ENCODE peak calls at places on chromosome 12, in eight cellular contexts. One of them, this sample, is unnamed.

GRCh38 chr12:84502907-84503787 is 409.5 kb downstream of the SLC6A15 start:
- DNase-seq in keratinocyte: no peak
- DNase-seq in colonic mucosa: peak
- DNase-seq in mammary epithelial cell: peak
- DNase-seq in endodermal cell: peak
- DNase-seq in MM.1S: peak
- DNase-seq in IMR-90: peak
- DNase-seq in NT2/D1: peak
- DNase-seq in this sample: peak

GRCh38 chr12:116454950-116455447 is 104.2 kb upstream of the MAP1LC3B2 start:
- DNase-seq in IMR-90: peak
- DNase-seq in keratinocyte: peak
- DNase-seq in colonic mucosa: no peak
- DNase-seq in NT2/D1: no peak
- DNase-seq in mammary epithelial cell: peak
- DNase-seq in MM.1S: no peak
- DNase-seq in endodermal cell: peak
- DNase-seq in this sample: no peak

GRCh38 chr12:75913502-75914110 is 118.0 kb downstream of the PHLDA1 start:
- DNase-seq in MM.1S: no peak
- DNase-seq in endodermal cell: no peak
- DNase-seq in mammary epithelial cell: no peak
- DNase-seq in NT2/D1: no peak
- DNase-seq in IMR-90: no peak
- DNase-seq in keratinocyte: no peak
- DNase-seq in colonic mucosa: no peak
- DNase-seq in this sample: no peak

GRCh38 chr12:107605293-107605692 is 80.3 kb upstream of the PWP1 start:
- DNase-seq in NT2/D1: no peak
- DNase-seq in keratinocyte: no peak
- DNase-seq in endodermal cell: peak
- DNase-seq in colonic mucosa: no peak
- DNase-seq in MM.1S: no peak
- DNase-seq in IMR-90: no peak
- DNase-seq in mammary epithelial cell: no peak
- DNase-seq in this sample: no peak

GRCh38 chr12:64674367-64674922 is 64.2 kb downstream of the RASSF3 start:
- DNase-seq in colonic mucosa: no peak
- DNase-seq in keratinocyte: no peak
- DNase-seq in endodermal cell: no peak
- DNase-seq in MM.1S: no peak
- DNase-seq in mammary epithelial cell: no peak
- DNase-seq in IMR-90: no peak
- DNase-seq in NT2/D1: no peak
- DNase-seq in this sample: no peak

GRCh38 chr12:96120359-96121100 is 73.6 kb upstream of the ELK3 start:
- DNase-seq in IMR-90: no peak
- DNase-seq in endodermal cell: peak
- DNase-seq in NT2/D1: peak
- DNase-seq in mammary epithelial cell: no peak
- DNase-seq in colonic mucosa: peak
- DNase-seq in MM.1S: no peak
- DNase-seq in keratinocyte: no peak
- DNase-seq in this sample: peak

GRCh38 chr12:124388679-124389536 is 94.0 kb downstream of the RFLNA start:
- DNase-seq in colonic mucosa: peak
- DNase-seq in NT2/D1: peak
- DNase-seq in IMR-90: peak
- DNase-seq in endodermal cell: peak
- DNase-seq in keratinocyte: no peak
- DNase-seq in MM.1S: peak
- DNase-seq in mammary epithelial cell: peak
- DNase-seq in this sample: peak

GRCh38 chr12:6752181-6752930 is 585 bp downstream of the MLF2 start:
- DNase-seq in endodermal cell: peak
- DNase-seq in MM.1S: no peak
- DNase-seq in NT2/D1: peak
- DNase-seq in keratinocyte: no peak
- DNase-seq in colonic mucosa: peak
- DNase-seq in IMR-90: peak
- DNase-seq in mammary epithelial cell: peak
- DNase-seq in this sample: peak

GRCh38 chr12:22285871-22286270 is 48.6 kb downstream of the ST8SIA1 start:
- DNase-seq in mammary epithelial cell: no peak
- DNase-seq in IMR-90: no peak
- DNase-seq in keratinocyte: no peak
- DNase-seq in NT2/D1: no peak
- DNase-seq in colonic mucosa: no peak
- DNase-seq in endodermal cell: no peak
- DNase-seq in MM.1S: no peak
- DNase-seq in this sample: no peak

GRCh38 chr12:98758331-98758730 is 113.2 kb downstream of the APAF1 start:
- DNase-seq in colonic mucosa: no peak
- DNase-seq in NT2/D1: no peak
- DNase-seq in MM.1S: no peak
- DNase-seq in endodermal cell: no peak
- DNase-seq in keratinocyte: no peak
- DNase-seq in IMR-90: peak
- DNase-seq in mammary epithelial cell: no peak
- DNase-seq in this sample: no peak

GRCh38 chr12:88501976-88502938 is 78.0 kb downstream of the KITLG start:
- DNase-seq in keratinocyte: peak
- DNase-seq in IMR-90: peak
- DNase-seq in NT2/D1: no peak
- DNase-seq in mammary epithelial cell: peak
- DNase-seq in colonic mucosa: no peak
- DNase-seq in endodermal cell: no peak
- DNase-seq in MM.1S: no peak
- DNase-seq in this sample: no peak

GRCh38 chr12:88418856-88419497 is 161.3 kb downstream of the KITLG start:
- DNase-seq in IMR-90: peak
- DNase-seq in colonic mucosa: no peak
- DNase-seq in keratinocyte: no peak
- DNase-seq in MM.1S: no peak
- DNase-seq in mammary epithelial cell: no peak
- DNase-seq in endodermal cell: no peak
- DNase-seq in NT2/D1: no peak
- DNase-seq in this sample: no peak

GRCh38 chr12:89775336-89776005 is 66.8 kb upstream of the ATP2B1 start:
- DNase-seq in mammary epithelial cell: peak
- DNase-seq in MM.1S: no peak
- DNase-seq in colonic mucosa: no peak
- DNase-seq in keratinocyte: no peak
- DNase-seq in endodermal cell: no peak
- DNase-seq in NT2/D1: no peak
- DNase-seq in IMR-90: peak
- DNase-seq in this sample: no peak

GRCh38 chr12:30719060-30719459 is 23.4 kb upstream of the IPO8 start:
- DNase-seq in mammary epithelial cell: peak
- DNase-seq in IMR-90: peak
- DNase-seq in MM.1S: peak
- DNase-seq in keratinocyte: no peak
- DNase-seq in NT2/D1: peak
- DNase-seq in endodermal cell: no peak
- DNase-seq in colonic mucosa: no peak
- DNase-seq in this sample: no peak

GRCh38 chr12:67811437-67812361 is 163.2 kb downstream of the DYRK2 start:
- DNase-seq in IMR-90: peak
- DNase-seq in mammary epithelial cell: peak
- DNase-seq in MM.1S: no peak
- DNase-seq in colonic mucosa: no peak
- DNase-seq in keratinocyte: peak
- DNase-seq in NT2/D1: no peak
- DNase-seq in endodermal cell: no peak
- DNase-seq in this sample: no peak

GRCh38 chr12:96141216-96141944 is 52.8 kb upstream of the ELK3 start:
- DNase-seq in mammary epithelial cell: no peak
- DNase-seq in colonic mucosa: no peak
- DNase-seq in NT2/D1: no peak
- DNase-seq in IMR-90: peak
- DNase-seq in endodermal cell: no peak
- DNase-seq in keratinocyte: no peak
- DNase-seq in MM.1S: no peak
- DNase-seq in this sample: no peak

GRCh38 chr12:53572134-53572758 is 53.9 kb downstream of the ATF7 start:
- DNase-seq in keratinocyte: no peak
- DNase-seq in colonic mucosa: no peak
- DNase-seq in NT2/D1: no peak
- DNase-seq in endodermal cell: no peak
- DNase-seq in MM.1S: no peak
- DNase-seq in IMR-90: no peak
- DNase-seq in mammary epithelial cell: no peak
- DNase-seq in this sample: no peak

GRCh38 chr12:65004270-65004669 is 116.8 kb downstream of the WIF1 start:
- DNase-seq in MM.1S: no peak
- DNase-seq in keratinocyte: peak
- DNase-seq in NT2/D1: no peak
- DNase-seq in colonic mucosa: no peak
- DNase-seq in IMR-90: no peak
- DNase-seq in mammary epithelial cell: peak
- DNase-seq in endodermal cell: no peak
- DNase-seq in this sample: no peak

GRCh38 chr12:55979069-55979468 is 5.2 kb downstream of the RAB5B start:
- DNase-seq in endodermal cell: no peak
- DNase-seq in NT2/D1: no peak
- DNase-seq in colonic mucosa: no peak
- DNase-seq in keratinocyte: no peak
- DNase-seq in IMR-90: no peak
- DNase-seq in MM.1S: no peak
- DNase-seq in mammary epithelial cell: no peak
- DNase-seq in this sample: no peak

GRCh38 chr12:93880853-93881522 is 203.8 kb downstream of the CRADD start:
- DNase-seq in mammary epithelial cell: no peak
- DNase-seq in keratinocyte: no peak
- DNase-seq in IMR-90: no peak
- DNase-seq in endodermal cell: no peak
- DNase-seq in NT2/D1: no peak
- DNase-seq in colonic mucosa: peak
- DNase-seq in MM.1S: no peak
- DNase-seq in this sample: no peak

GRCh38 chr12:116456683-116457082 is 102.5 kb upstream of the MAP1LC3B2 start:
- DNase-seq in mammary epithelial cell: no peak
- DNase-seq in NT2/D1: no peak
- DNase-seq in endodermal cell: peak
- DNase-seq in MM.1S: no peak
- DNase-seq in colonic mucosa: peak
- DNase-seq in keratinocyte: no peak
- DNase-seq in IMR-90: no peak
- DNase-seq in this sample: no peak

GRCh38 chr12:94707892-94708291 is 57.5 kb upstream of the TMCC3 start:
- DNase-seq in mammary epithelial cell: no peak
- DNase-seq in MM.1S: no peak
- DNase-seq in colonic mucosa: peak
- DNase-seq in IMR-90: peak
- DNase-seq in endodermal cell: no peak
- DNase-seq in keratinocyte: no peak
- DNase-seq in NT2/D1: no peak
- DNase-seq in this sample: no peak

GRCh38 chr12:64931981-64932380 is 107.5 kb downstream of the TBC1D30 start:
- DNase-seq in mammary epithelial cell: no peak
- DNase-seq in IMR-90: no peak
- DNase-seq in NT2/D1: no peak
- DNase-seq in MM.1S: no peak
- DNase-seq in keratinocyte: no peak
- DNase-seq in colonic mucosa: no peak
- DNase-seq in endodermal cell: no peak
- DNase-seq in this sample: no peak

GRCh38 chr12:4483885-4484823 is 38.5 kb upstream of the FGF6 start:
- DNase-seq in keratinocyte: peak
- DNase-seq in mammary epithelial cell: peak
- DNase-seq in colonic mucosa: no peak
- DNase-seq in IMR-90: no peak
- DNase-seq in MM.1S: no peak
- DNase-seq in endodermal cell: no peak
- DNase-seq in NT2/D1: no peak
- DNase-seq in this sample: no peak

GRCh38 chr12:10031771-10032175 is 1.3 kb downstream of the CLEC9A start:
- DNase-seq in mammary epithelial cell: peak
- DNase-seq in NT2/D1: peak
- DNase-seq in colonic mucosa: no peak
- DNase-seq in endodermal cell: peak
- DNase-seq in MM.1S: no peak
- DNase-seq in IMR-90: peak
- DNase-seq in keratinocyte: peak
- DNase-seq in this sample: no peak

GRCh38 chr12:52235822-52236291 is 2.8 kb downstream of the KRT7 start:
- DNase-seq in MM.1S: no peak
- DNase-seq in mammary epithelial cell: peak
- DNase-seq in keratinocyte: no peak
- DNase-seq in IMR-90: no peak
- DNase-seq in endodermal cell: no peak
- DNase-seq in colonic mucosa: peak
- DNase-seq in NT2/D1: no peak
- DNase-seq in this sample: no peak
- H3K9ac ChIP-seq in MM.1S: no peak
- H3K9ac ChIP-seq in mammary epithelial cell: peak
- H3K9ac ChIP-seq in keratinocyte: no peak
- H3K9ac ChIP-seq in IMR-90: no peak
- H3K9ac ChIP-seq in endodermal cell: no peak
- H3K9ac ChIP-seq in colonic mucosa: peak
- H3K9ac ChIP-seq in NT2/D1: no peak
- H3K9ac ChIP-seq in this sample: no peak

DNA sequence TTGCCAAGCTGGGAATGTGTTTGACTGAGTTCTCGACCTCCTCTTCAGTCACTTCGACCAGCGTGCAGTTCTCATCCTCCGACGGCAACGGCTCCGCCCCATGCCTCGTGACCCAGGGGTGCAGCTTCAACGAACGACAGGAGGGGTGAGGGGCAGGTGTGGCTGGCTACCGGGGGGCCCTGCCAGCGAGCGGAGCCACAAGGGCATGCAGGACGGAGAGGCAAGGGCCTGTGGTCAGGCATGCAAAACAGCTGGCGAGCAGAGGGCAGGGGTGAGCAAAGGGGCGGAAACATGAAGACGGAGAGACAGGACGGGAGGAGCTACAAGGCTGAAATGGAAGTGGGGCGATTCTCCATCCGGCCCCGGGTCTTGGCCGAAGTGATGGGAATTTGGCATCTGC is 38.7 kb downstream of the P2RX4 start:
- DNase-seq in keratinocyte: no peak
- DNase-seq in mammary epithelial cell: no peak
- DNase-seq in IMR-90: no peak
- DNase-seq in colonic mucosa: no peak
- DNase-seq in MM.1S: peak
- DNase-seq in endodermal cell: no peak
- DNase-seq in NT2/D1: no peak
- DNase-seq in this sample: no peak
- H3K9ac ChIP-seq in keratinocyte: no peak
- H3K9ac ChIP-seq in mammary epithelial cell: no peak
- H3K9ac ChIP-seq in IMR-90: no peak
- H3K9ac ChIP-seq in colonic mucosa: no peak
- H3K9ac ChIP-seq in MM.1S: no peak
- H3K9ac ChIP-seq in endodermal cell: no peak
- H3K9ac ChIP-seq in NT2/D1: no peak
- H3K9ac ChIP-seq in this sample: no peak

GRCh38 chr12:120223458-120224303 is 22.8 kb upstream of the RPLP0 start:
- DNase-seq in mammary epithelial cell: peak
- DNase-seq in endodermal cell: no peak
- DNase-seq in keratinocyte: no peak
- DNase-seq in IMR-90: peak
- DNase-seq in MM.1S: no peak
- DNase-seq in colonic mucosa: no peak
- DNase-seq in NT2/D1: no peak
- DNase-seq in this sample: no peak
- H3K9ac ChIP-seq in mammary epithelial cell: no peak
- H3K9ac ChIP-seq in endodermal cell: no peak
- H3K9ac ChIP-seq in keratinocyte: peak
- H3K9ac ChIP-seq in IMR-90: no peak
- H3K9ac ChIP-seq in MM.1S: no peak
- H3K9ac ChIP-seq in colonic mucosa: peak
- H3K9ac ChIP-seq in NT2/D1: no peak
- H3K9ac ChIP-seq in this sample: no peak

GRCh38 chr12:32454075-32454474 is 54.7 kb downstream of the FGD4 start:
- DNase-seq in keratinocyte: peak
- DNase-seq in endodermal cell: peak
- DNase-seq in NT2/D1: peak
- DNase-seq in MM.1S: no peak
- DNase-seq in IMR-90: peak
- DNase-seq in mammary epithelial cell: peak
- DNase-seq in colonic mucosa: no peak
- DNase-seq in this sample: peak
- H3K9ac ChIP-seq in keratinocyte: peak
- H3K9ac ChIP-seq in endodermal cell: peak
- H3K9ac ChIP-seq in NT2/D1: no peak
- H3K9ac ChIP-seq in MM.1S: no peak
- H3K9ac ChIP-seq in IMR-90: no peak
- H3K9ac ChIP-seq in mammary epithelial cell: peak
- H3K9ac ChIP-seq in colonic mucosa: no peak
- H3K9ac ChIP-seq in this sample: no peak